ENCODE peak calls at places on chromosomes 2 and 18, in seven cellular contexts. U is cardiac muscle cell, Q is HCT116, E is left kidney, Z is aorta, J is kidney epithelial cell, A is tibial artery. D is an unnamed sample.

GRCh38 chr2:192157776-192158175 is 37.0 kb downstream of the TMEFF2 start:
- DNase-seq in U (no peak), Q (no peak), E (no peak), Z (no peak), J (no peak), A (no peak), D (no peak)

GRCh38 chr18:23259701-23260661 is 124.7 kb downstream of the CABLES1 start:
- DNase-seq in U (peak), Q (no peak), E (peak), Z (peak), J (no peak), A (peak), D (peak)

GRCh38 chr2:15241208-15241607 is 319.9 kb downstream of the NBAS start:
- DNase-seq in U (no peak), Q (no peak), E (no peak), Z (no peak), J (no peak), A (no peak), D (no peak)

GRCh38 chr2:2692599-2693389 is 361.7 kb upstream of the MYT1L start:
- DNase-seq in U (no peak), Q (no peak), E (no peak), Z (no peak), J (no peak), A (no peak), D (no peak)

GRCh38 chr2:216502776-216503629 is 4.4 kb downstream of the RPL37A start:
- DNase-seq in U (no peak), Q (no peak), E (no peak), Z (no peak), J (no peak), A (no peak), D (no peak)

GRCh38 chr18:61833978-61834377 is 58.8 kb downstream of the RNF152 start:
- DNase-seq in U (no peak), Q (no peak), E (no peak), Z (no peak), J (no peak), A (no peak), D (no peak)

GRCh38 chr18:33123852-33124251 is 316.7 kb downstream of the CCDC178 start:
- DNase-seq in U (no peak), Q (no peak), E (peak), Z (no peak), J (no peak), A (no peak), D (no peak)

GRCh38 chr2:221911890-221912289 is 339.8 kb upstream of the EPHA4 start:
- DNase-seq in U (no peak), Q (no peak), E (no peak), Z (no peak), J (no peak), A (no peak), D (no peak)

GRCh38 chr2:28626891-28627421 is 124.7 kb upstream of the PPP1CB start:
- DNase-seq in U (no peak), Q (no peak), E (peak), Z (peak), J (no peak), A (peak), D (no peak)

GRCh38 chr18:54360406-54360805 is 2.7 kb downstream of the C18orf54 start:
- DNase-seq in U (no peak), Q (no peak), E (no peak), Z (no peak), J (no peak), A (no peak), D (no peak)

GRCh38 chr2:186848873-186849578 is at the start of gene ZSWIM2:
- DNase-seq in U (peak), Q (no peak), E (peak), Z (peak), J (no peak), A (peak), D (peak)

GRCh38 chr2:28608061-28608828 is 112.4 kb downstream of the PLB1 start:
- DNase-seq in U (peak), Q (no peak), E (peak), Z (peak), J (no peak), A (no peak), D (no peak)

GRCh38 chr18:63708650-63709049 is 5.9 kb downstream of the SERPINB11 start:
- DNase-seq in U (no peak), Q (no peak), E (no peak), Z (no peak), J (peak), A (no peak), D (no peak)

GRCh38 chr2:240921319-240922233 is 15.4 kb downstream of the CROCC2 start:
- DNase-seq in U (no peak), Q (no peak), E (no peak), Z (peak), J (peak), A (peak), D (peak)

GRCh38 chr2:5453648-5454390 is 238.4 kb upstream of the SOX11 start:
- DNase-seq in U (peak), Q (no peak), E (peak), Z (no peak), J (peak), A (no peak), D (no peak)

GRCh38 chr2:25286025-25286400 is 55.7 kb downstream of the DNMT3A start:
- DNase-seq in U (no peak), Q (no peak), E (no peak), Z (peak), J (no peak), A (no peak), D (no peak)

GRCh38 chr2:112175333-112175732 is 37.1 kb downstream of the FBLN7 start:
- DNase-seq in U (no peak), Q (no peak), E (no peak), Z (no peak), J (no peak), A (no peak), D (no peak)

GRCh38 chr2:237616373-237617304 is 10.7 kb upstream of the LRRFIP1 start:
- DNase-seq in U (no peak), Q (no peak), E (peak), Z (no peak), J (no peak), A (no peak), D (peak)

GRCh38 chr18:56505971-56506370 is 132.4 kb downstream of the TXNL1 start:
- DNase-seq in U (no peak), Q (no peak), E (no peak), Z (no peak), J (no peak), A (no peak), D (no peak)

GRCh38 chr2:1407950-1408695 is 5.1 kb upstream of the TPO start:
- DNase-seq in U (no peak), Q (no peak), E (peak), Z (no peak), J (no peak), A (no peak), D (no peak)

GRCh38 chr2:206160124-206160806 is 570 bp downstream of the EEF1B2 start:
- DNase-seq in U (peak), Q (no peak), E (peak), Z (no peak), J (no peak), A (no peak), D (peak)

D was measured in osteoblast.